ENCODE peak calls at places on chromosome 13, in ten cellular contexts. X is HTR-8/SVneo; B is stimulated activated CD8-positive, alpha-beta memory T cell treated with anti-CD3 and anti-CD28 coated beads, Interleukin-12 subunit alpha, Interleukin-12 subunit beta, amount 100 ng/mL, for 4 hours; A is T-helper 17 cell; V is GM12864; H is neural crest cell; I is A549; R is HEK293T; O is WTC11; K is activated gamma-delta T cell treated with Interleukin-2 at 50 U/mL for 16 hours. T is an unnamed sample.

GRCh38 chr13:79447741-79448140 is 33.2 kb upstream of the NDFIP2 start:
- DNase-seq in X (no peak), B (no peak), A (no peak), V (no peak), H (no peak), I (no peak), R (no peak), O (no peak), K (no peak), T (no peak)

GRCh38 chr13:77980592-77980991 is 62.0 kb upstream of the EDNRB start:
- DNase-seq in X (peak), B (no peak), A (no peak), V (no peak), H (no peak), I (peak), R (no peak), O (no peak), K (no peak), T (no peak)

GRCh38 chr13:25203256-25203794 is 31.2 kb upstream of the AMER2 start:
- DNase-seq in X (no peak), B (no peak), A (no peak), V (no peak), H (no peak), I (no peak), R (no peak), O (no peak), K (no peak), T (no peak)

GRCh38 chr13:109412232-109412935 is 374.0 kb downstream of the IRS2 start:
- DNase-seq in X (peak), B (no peak), A (no peak), V (no peak), H (peak), I (peak), R (peak), O (peak), K (no peak), T (no peak)

GRCh38 chr13:33312150-33312908 is 26.8 kb upstream of the STARD13 start:
- DNase-seq in X (no peak), B (no peak), A (no peak), V (no peak), H (no peak), I (peak), R (no peak), O (no peak), K (no peak), T (no peak)

GRCh38 chr13:79282976-79283375 is 123.1 kb downstream of the RBM26 start:
- DNase-seq in X (peak), B (no peak), A (no peak), V (no peak), H (no peak), I (peak), R (no peak), O (no peak), K (no peak), T (no peak)

GRCh38 chr13:40102854-40103253 is 447.4 kb downstream of the COG6 start:
- DNase-seq in X (peak), B (peak), A (no peak), V (no peak), H (no peak), I (peak), R (no peak), O (no peak), K (no peak), T (no peak)

GRCh38 chr13:27171244-27171829 is at the start of gene USP12:
- DNase-seq in X (no peak), B (peak), A (peak), V (no peak), H (peak), I (no peak), R (peak), O (peak), K (no peak), T (peak)

GRCh38 chr13:95955719-95956118 is 97.5 kb downstream of the UGGT2 start:
- DNase-seq in X (no peak), B (no peak), A (no peak), V (no peak), H (no peak), I (no peak), R (no peak), O (no peak), K (no peak), T (no peak)

GRCh38 chr13:39159393-39159792 is 121.1 kb downstream of the NHLRC3 start:
- DNase-seq in X (no peak), B (no peak), A (no peak), V (no peak), H (no peak), I (no peak), R (no peak), O (no peak), K (no peak), T (no peak)

GRCh38 chr13:23608704-23609413 is 38.6 kb downstream of the TNFRSF19 start:
- DNase-seq in X (no peak), B (no peak), A (no peak), V (no peak), H (no peak), I (no peak), R (no peak), O (no peak), K (no peak), T (peak)

GRCh38 chr13:99217461-99218101 is 16.9 kb downstream of the UBAC2 start:
- DNase-seq in X (no peak), B (no peak), A (no peak), V (no peak), H (no peak), I (no peak), R (no peak), O (no peak), K (peak), T (no peak)

GRCh38 chr13:111916201-111916600 is 150.7 kb upstream of the SOX1 start:
- DNase-seq in X (no peak), B (no peak), A (no peak), V (no peak), H (no peak), I (no peak), R (no peak), O (no peak), K (no peak), T (no peak)

GRCh38 chr13:109630281-109630680 is 156.1 kb downstream of the IRS2 start:
- DNase-seq in X (no peak), B (no peak), A (no peak), V (no peak), H (no peak), I (no peak), R (no peak), O (no peak), K (no peak), T (no peak)

GRCh38 chr13:39051157-39051556 is 12.9 kb downstream of the NHLRC3 start:
- DNase-seq in X (peak), B (no peak), A (no peak), V (no peak), H (no peak), I (peak), R (peak), O (no peak), K (no peak), T (peak)

GRCh38 chr13:106145997-106146864 is 389.2 kb downstream of the EFNB2 start:
- DNase-seq in X (no peak), B (no peak), A (no peak), V (no peak), H (no peak), I (no peak), R (peak), O (no peak), K (no peak), T (no peak)

GRCh38 chr13:48505597-48506091 is 27.2 kb downstream of the RCBTB2 start:
- DNase-seq in X (no peak), B (no peak), A (no peak), V (peak), H (no peak), I (no peak), R (no peak), O (no peak), K (peak), T (no peak)

GRCh38 chr13:40598599-40598998 is 67.8 kb downstream of the FOXO1 start:
- DNase-seq in X (no peak), B (no peak), A (no peak), V (no peak), H (no peak), I (no peak), R (no peak), O (no peak), K (no peak), T (no peak)